ENCODE peak calls at places on chromosomes 13 and 19, in ten cellular contexts. M is A172; H is neural crest cell; S is CD8-positive, alpha-beta memory T cell; G is putamen; V is T-cell; O is GM19239; N is AG09309; C is RPMI8226; I is left ventricle myocardium inferior. T is an unnamed sample.

GRCh38 chr19:58380736-58381459 is at the start of gene ZNF837:
- DNase-seq in G (peak; percentile 100), S (peak; percentile 100), O (peak; percentile 91), I (peak; percentile 99), V (peak; percentile 97), H (peak; percentile 92), M (peak; percentile 100), C (peak; percentile 100), N (peak; percentile 100), T (peak; percentile 100)

GRCh38 chr13:113192902-113193301 is 15.6 kb downstream of the PCID2 start:
- DNase-seq in H (no peak), S (no peak), I (no peak), V (no peak), M (no peak), G (no peak), O (no peak), N (peak; percentile 61), C (no peak), T (peak; percentile 49)

GRCh38 chr13:45316210-45316799 is 24.7 kb downstream of the TPT1 start:
- DNase-seq in N (no peak), S (no peak), C (no peak), H (no peak), G (no peak), I (no peak), M (no peak), V (no peak), O (peak; percentile 43), T (no peak)

GRCh38 chr19:13865578-13866462 is 11.1 kb upstream of the NANOS3 start:
- DNase-seq in G (no peak), V (no peak), N (no peak), C (peak; percentile 55), I (no peak), S (no peak), M (no peak), H (no peak), O (no peak), T (no peak)

GRCh38 chr13:37869756-37870488 is at the start of gene TRPC4:
- DNase-seq in O (no peak), V (no peak), C (no peak), G (peak; percentile 35), I (peak; percentile 40), N (peak; percentile 62), M (peak; percentile 59), S (no peak), H (peak; percentile 40), T (peak; percentile 74)

GRCh38 chr19:16386619-16387240 is 62.1 kb downstream of the KLF2 start:
- DNase-seq in C (peak; percentile 65), I (peak; percentile 33), S (peak; percentile 76), N (peak; percentile 18), H (peak; percentile 48), M (peak; percentile 65), V (peak; percentile 62), O (peak; percentile 64), G (no peak), T (no peak)

GRCh38 chr13:46552888-46553520 is at the start of gene LRCH1:
- DNase-seq in O (peak; percentile 79), V (peak; percentile 87), S (peak; percentile 90), I (peak; percentile 93), M (peak; percentile 76), N (no peak), H (peak; percentile 74), G (peak; percentile 64), C (peak; percentile 86), T (peak; percentile 64)

GRCh38 chr19:18610245-18610555 is 2.5 kb upstream of the TMEM59L start:
- DNase-seq in G (no peak), O (no peak), C (no peak), V (no peak), N (no peak), I (no peak), H (no peak), M (no peak), S (no peak), T (no peak)

GRCh38 chr19:14369399-14370168 is 11.7 kb upstream of the ADGRE5 start:
- DNase-seq in O (no peak), M (no peak), N (no peak), H (no peak), I (no peak), C (no peak), S (peak; percentile 95), V (peak; percentile 88), G (no peak), T (no peak)

GRCh38 chr19:12720851-12721655 is 2.7 kb downstream of the TNPO2 start:
- DNase-seq in G (no peak), C (no peak), H (no peak), S (no peak), O (no peak), V (no peak), I (no peak), N (no peak), M (no peak), T (no peak)

GRCh38 chr13:58926858-58927257 is 1236.9 kb downstream of the DIAPH3 start:
- DNase-seq in I (no peak), S (no peak), N (no peak), C (no peak), O (no peak), M (no peak), V (no peak), H (no peak), G (no peak), T (no peak)

GRCh38 chr19:33345163-33345562 is 28.3 kb upstream of the CEBPG start:
- DNase-seq in V (no peak), S (no peak), N (no peak), H (no peak), I (no peak), G (peak; percentile 68), M (no peak), O (no peak), C (no peak), T (no peak)

GRCh38 chr19:57606931-57607330 is 7.1 kb upstream of the ZNF134 start:
- DNase-seq in N (no peak), M (no peak), G (no peak), C (no peak), O (no peak), S (no peak), I (no peak), H (no peak), V (no peak), T (no peak)

GRCh38 chr13:113510871-113511270 is 20.4 kb upstream of the DCUN1D2 start:
- DNase-seq in N (no peak), C (no peak), M (no peak), V (no peak), I (no peak), O (no peak), H (no peak), S (no peak), G (no peak), T (no peak)

GRCh38 chr13:104764600-104764999 is 1698.4 kb upstream of the SLC10A2 start:
- DNase-seq in O (no peak), N (no peak), I (no peak), S (no peak), G (no peak), C (no peak), V (no peak), M (no peak), H (no peak), T (no peak)

GRCh38 chr19:35608250-35608649 is 4.3 kb upstream of the HAUS5 start:
- DNase-seq in G (no peak), H (no peak), S (no peak), O (no peak), N (no peak), V (no peak), C (no peak), M (no peak), I (no peak), T (no peak)

GRCh38 chr13:79155883-79156282 is 250.2 kb downstream of the RBM26 start:
- DNase-seq in M (no peak), N (no peak), S (no peak), C (no peak), I (no peak), O (no peak), H (no peak), G (no peak), V (no peak), T (no peak)

GRCh38 chr13:48400820-48401219 is 12.1 kb downstream of the LPAR6 start:
- DNase-seq in V (no peak), C (peak; percentile 10), G (no peak), M (peak; percentile 28), H (no peak), N (peak; percentile 54), S (no peak), I (no peak), O (no peak), T (peak; percentile 56)

GRCh38 chr13:114319441-114319871 is 5.2 kb downstream of the CHAMP1 start:
- DNase-seq in C (no peak), G (no peak), N (peak; percentile 76), V (no peak), M (peak; percentile 23), S (no peak), I (no peak), H (no peak), O (no peak), T (peak; percentile 74)

T was measured in GM04504.